ENCODE peak calls at places on chromosomes 2 and 18, in nine cellular contexts. One of them, this sample, is unnamed.

GRCh38 chr18:58785171-58785805 is 79.4 kb upstream of the ZNF532 start:
- DNase-seq in left cardiac atrium: no peak
- DNase-seq in dorsolateral prefrontal cortex: no peak
- DNase-seq in ACHN: peak; percentile 84
- DNase-seq in naive thymus-derived CD4-positive, alpha-beta T cell: no peak
- DNase-seq in H9: peak; percentile 56
- DNase-seq in kidney epithelial cell: peak; percentile 91
- DNase-seq in activated naive CD4-positive, alpha-beta T cell: no peak
- DNase-seq in NCI-H1092: no peak
- DNase-seq in this sample: no peak

GRCh38 chr2:102185347-102185746 is 1.5 kb upstream of the IL1RL2 start:
- DNase-seq in NCI-H1092: no peak
- DNase-seq in left cardiac atrium: no peak
- DNase-seq in dorsolateral prefrontal cortex: no peak
- DNase-seq in naive thymus-derived CD4-positive, alpha-beta T cell: no peak
- DNase-seq in H9: no peak
- DNase-seq in ACHN: peak; percentile 31
- DNase-seq in activated naive CD4-positive, alpha-beta T cell: no peak
- DNase-seq in kidney epithelial cell: no peak
- DNase-seq in this sample: no peak

GRCh38 chr2:144535300-144535699 is 15.4 kb upstream of the ZEB2 start:
- DNase-seq in H9: no peak
- DNase-seq in ACHN: no peak
- DNase-seq in dorsolateral prefrontal cortex: no peak
- DNase-seq in NCI-H1092: no peak
- DNase-seq in activated naive CD4-positive, alpha-beta T cell: no peak
- DNase-seq in kidney epithelial cell: no peak
- DNase-seq in left cardiac atrium: no peak
- DNase-seq in naive thymus-derived CD4-positive, alpha-beta T cell: no peak
- DNase-seq in this sample: no peak

GRCh38 chr2:28449489-28450395 is 46.1 kb upstream of the PLB1 start:
- DNase-seq in activated naive CD4-positive, alpha-beta T cell: no peak
- DNase-seq in dorsolateral prefrontal cortex: no peak
- DNase-seq in H9: no peak
- DNase-seq in ACHN: peak; percentile 21
- DNase-seq in NCI-H1092: no peak
- DNase-seq in left cardiac atrium: no peak
- DNase-seq in kidney epithelial cell: no peak
- DNase-seq in naive thymus-derived CD4-positive, alpha-beta T cell: no peak
- DNase-seq in this sample: no peak

GRCh38 chr2:230885467-230886130 is 20.9 kb downstream of the ITM2C start:
- DNase-seq in H9: peak; percentile 62
- DNase-seq in dorsolateral prefrontal cortex: peak; percentile 79
- DNase-seq in activated naive CD4-positive, alpha-beta T cell: no peak
- DNase-seq in kidney epithelial cell: no peak
- DNase-seq in NCI-H1092: no peak
- DNase-seq in left cardiac atrium: no peak
- DNase-seq in naive thymus-derived CD4-positive, alpha-beta T cell: no peak
- DNase-seq in ACHN: no peak
- DNase-seq in this sample: no peak

GRCh38 chr2:33238111-33238510 is 238.3 kb upstream of the RASGRP3 start:
- DNase-seq in kidney epithelial cell: no peak
- DNase-seq in dorsolateral prefrontal cortex: no peak
- DNase-seq in left cardiac atrium: no peak
- DNase-seq in NCI-H1092: no peak
- DNase-seq in activated naive CD4-positive, alpha-beta T cell: no peak
- DNase-seq in H9: no peak
- DNase-seq in ACHN: no peak
- DNase-seq in naive thymus-derived CD4-positive, alpha-beta T cell: no peak
- DNase-seq in this sample: no peak

GRCh38 chr2:193527146-193527545 is 1332.4 kb upstream of the TMEFF2 start:
- DNase-seq in left cardiac atrium: no peak
- DNase-seq in ACHN: no peak
- DNase-seq in dorsolateral prefrontal cortex: no peak
- DNase-seq in kidney epithelial cell: no peak
- DNase-seq in NCI-H1092: no peak
- DNase-seq in activated naive CD4-positive, alpha-beta T cell: no peak
- DNase-seq in naive thymus-derived CD4-positive, alpha-beta T cell: no peak
- DNase-seq in H9: no peak
- DNase-seq in this sample: no peak

GRCh38 chr2:43217228-43218220 is 8.9 kb downstream of the ZFP36L2 start:
- DNase-seq in kidney epithelial cell: no peak
- DNase-seq in NCI-H1092: no peak
- DNase-seq in naive thymus-derived CD4-positive, alpha-beta T cell: no peak
- DNase-seq in dorsolateral prefrontal cortex: no peak
- DNase-seq in H9: peak; percentile 97
- DNase-seq in activated naive CD4-positive, alpha-beta T cell: no peak
- DNase-seq in left cardiac atrium: no peak
- DNase-seq in ACHN: no peak
- DNase-seq in this sample: peak; percentile 51

GRCh38 chr2:190867182-190867581 is 13.4 kb upstream of the GLS start:
- DNase-seq in naive thymus-derived CD4-positive, alpha-beta T cell: no peak
- DNase-seq in H9: no peak
- DNase-seq in kidney epithelial cell: no peak
- DNase-seq in dorsolateral prefrontal cortex: no peak
- DNase-seq in activated naive CD4-positive, alpha-beta T cell: no peak
- DNase-seq in NCI-H1092: no peak
- DNase-seq in ACHN: no peak
- DNase-seq in left cardiac atrium: no peak
- DNase-seq in this sample: peak; percentile 51

GRCh38 chr2:21070322-21071257 is 26.7 kb upstream of the APOB start:
- DNase-seq in activated naive CD4-positive, alpha-beta T cell: no peak
- DNase-seq in left cardiac atrium: no peak
- DNase-seq in ACHN: no peak
- DNase-seq in kidney epithelial cell: no peak
- DNase-seq in dorsolateral prefrontal cortex: no peak
- DNase-seq in NCI-H1092: no peak
- DNase-seq in naive thymus-derived CD4-positive, alpha-beta T cell: no peak
- DNase-seq in H9: no peak
- DNase-seq in this sample: no peak

GRCh38 chr2:34234823-34235222 is 635.7 kb upstream of the FAM98A start:
- DNase-seq in ACHN: no peak
- DNase-seq in NCI-H1092: no peak
- DNase-seq in kidney epithelial cell: no peak
- DNase-seq in left cardiac atrium: no peak
- DNase-seq in H9: no peak
- DNase-seq in dorsolateral prefrontal cortex: no peak
- DNase-seq in activated naive CD4-positive, alpha-beta T cell: no peak
- DNase-seq in naive thymus-derived CD4-positive, alpha-beta T cell: no peak
- DNase-seq in this sample: peak; percentile 18

GRCh38 chr2:12437144-12437543 is 279.6 kb upstream of the TRIB2 start:
- DNase-seq in kidney epithelial cell: no peak
- DNase-seq in ACHN: no peak
- DNase-seq in left cardiac atrium: no peak
- DNase-seq in H9: no peak
- DNase-seq in naive thymus-derived CD4-positive, alpha-beta T cell: no peak
- DNase-seq in dorsolateral prefrontal cortex: no peak
- DNase-seq in activated naive CD4-positive, alpha-beta T cell: no peak
- DNase-seq in NCI-H1092: no peak
- DNase-seq in this sample: no peak

GRCh38 chr2:240147911-240148587 is 7.6 kb upstream of the OTOS start:
- DNase-seq in naive thymus-derived CD4-positive, alpha-beta T cell: no peak
- DNase-seq in H9: no peak
- DNase-seq in dorsolateral prefrontal cortex: no peak
- DNase-seq in kidney epithelial cell: no peak
- DNase-seq in ACHN: no peak
- DNase-seq in activated naive CD4-positive, alpha-beta T cell: no peak
- DNase-seq in NCI-H1092: no peak
- DNase-seq in left cardiac atrium: no peak
- DNase-seq in this sample: no peak

GRCh38 chr2:45170191-45170975 is 161.1 kb upstream of the SIX2 start:
- DNase-seq in dorsolateral prefrontal cortex: no peak
- DNase-seq in naive thymus-derived CD4-positive, alpha-beta T cell: no peak
- DNase-seq in ACHN: no peak
- DNase-seq in kidney epithelial cell: no peak
- DNase-seq in activated naive CD4-positive, alpha-beta T cell: no peak
- DNase-seq in H9: no peak
- DNase-seq in left cardiac atrium: no peak
- DNase-seq in NCI-H1092: no peak
- DNase-seq in this sample: no peak

GRCh38 chr2:132977812-132978529 is 308.0 kb upstream of the LYPD1 start:
- DNase-seq in naive thymus-derived CD4-positive, alpha-beta T cell: no peak
- DNase-seq in activated naive CD4-positive, alpha-beta T cell: no peak
- DNase-seq in left cardiac atrium: no peak
- DNase-seq in NCI-H1092: no peak
- DNase-seq in ACHN: no peak
- DNase-seq in dorsolateral prefrontal cortex: no peak
- DNase-seq in H9: no peak
- DNase-seq in kidney epithelial cell: no peak
- DNase-seq in this sample: no peak

GRCh38 chr2:69992310-69993047 is 31.0 kb upstream of the ASPRV1 start:
- DNase-seq in naive thymus-derived CD4-positive, alpha-beta T cell: no peak
- DNase-seq in left cardiac atrium: no peak
- DNase-seq in H9: no peak
- DNase-seq in NCI-H1092: no peak
- DNase-seq in activated naive CD4-positive, alpha-beta T cell: no peak
- DNase-seq in kidney epithelial cell: no peak
- DNase-seq in dorsolateral prefrontal cortex: no peak
- DNase-seq in ACHN: no peak
- DNase-seq in this sample: no peak

GRCh38 chr18:5104246-5104645 is 92.8 kb downstream of the AKAIN1 start:
- DNase-seq in H9: peak; percentile 43
- DNase-seq in activated naive CD4-positive, alpha-beta T cell: no peak
- DNase-seq in ACHN: no peak
- DNase-seq in dorsolateral prefrontal cortex: no peak
- DNase-seq in left cardiac atrium: no peak
- DNase-seq in NCI-H1092: no peak
- DNase-seq in kidney epithelial cell: no peak
- DNase-seq in naive thymus-derived CD4-positive, alpha-beta T cell: no peak
- DNase-seq in this sample: no peak

This sample was measured in thyroid gland.